ENCODE peak calls at places on chromosome 20, in six cellular contexts. One of them, this sample, is unnamed.

GRCh38 chr20:31608256-31608980 is 3.3 kb downstream of the ID1 start:
- DNase-seq in mammary epithelial cell: peak
- DNase-seq in T-cell: no peak
- DNase-seq in ACHN: peak
- DNase-seq in COR-L47: peak
- DNase-seq in NCI-H1092: peak
- DNase-seq in this sample: peak

GRCh38 chr20:58228484-58229197 is at the start of gene ANKRD60:
- DNase-seq in mammary epithelial cell: no peak
- DNase-seq in T-cell: peak
- DNase-seq in ACHN: no peak
- DNase-seq in COR-L47: peak
- DNase-seq in NCI-H1092: no peak
- DNase-seq in this sample: peak

GRCh38 chr20:44917399-44917798 is 7.5 kb downstream of the PABPC1L start:
- DNase-seq in mammary epithelial cell: no peak
- DNase-seq in T-cell: no peak
- DNase-seq in ACHN: no peak
- DNase-seq in COR-L47: no peak
- DNase-seq in NCI-H1092: no peak
- DNase-seq in this sample: no peak

GRCh38 chr20:63572071-63572787 is 1.8 kb downstream of the HELZ2 start:
- DNase-seq in mammary epithelial cell: no peak
- DNase-seq in T-cell: no peak
- DNase-seq in ACHN: no peak
- DNase-seq in COR-L47: no peak
- DNase-seq in NCI-H1092: no peak
- DNase-seq in this sample: no peak

GRCh38 chr20:58709013-58709702 is 16.6 kb downstream of the NPEPL1 start:
- DNase-seq in mammary epithelial cell: no peak
- DNase-seq in T-cell: no peak
- DNase-seq in ACHN: no peak
- DNase-seq in COR-L47: no peak
- DNase-seq in NCI-H1092: no peak
- DNase-seq in this sample: no peak

GRCh38 chr20:61571221-61571620 is 319.2 kb downstream of the CDH4 start:
- DNase-seq in mammary epithelial cell: no peak
- DNase-seq in T-cell: no peak
- DNase-seq in ACHN: no peak
- DNase-seq in COR-L47: no peak
- DNase-seq in NCI-H1092: no peak
- DNase-seq in this sample: no peak

GRCh38 chr20:20448891-20449290 is 81.0 kb downstream of the INSM1 start:
- DNase-seq in mammary epithelial cell: no peak
- DNase-seq in T-cell: no peak
- DNase-seq in ACHN: no peak
- DNase-seq in COR-L47: no peak
- DNase-seq in NCI-H1092: no peak
- DNase-seq in this sample: no peak

GRCh38 chr20:16387661-16388060 is 185.6 kb downstream of the KIF16B start:
- DNase-seq in mammary epithelial cell: no peak
- DNase-seq in T-cell: no peak
- DNase-seq in ACHN: no peak
- DNase-seq in COR-L47: no peak
- DNase-seq in NCI-H1092: no peak
- DNase-seq in this sample: no peak

GRCh38 chr20:3843490-3843889 is 3.1 kb upstream of the MAVS start:
- DNase-seq in mammary epithelial cell: peak
- DNase-seq in T-cell: no peak
- DNase-seq in ACHN: peak
- DNase-seq in COR-L47: no peak
- DNase-seq in NCI-H1092: no peak
- DNase-seq in this sample: no peak

GRCh38 chr20:13274311-13274965 is 53.4 kb downstream of the ISM1 start:
- DNase-seq in mammary epithelial cell: no peak
- DNase-seq in T-cell: no peak
- DNase-seq in ACHN: no peak
- DNase-seq in COR-L47: no peak
- DNase-seq in NCI-H1092: peak
- DNase-seq in this sample: peak

GRCh38 chr20:43844778-43845614 is 69.7 kb upstream of the TOX2 start:
- DNase-seq in mammary epithelial cell: peak
- DNase-seq in T-cell: no peak
- DNase-seq in ACHN: peak
- DNase-seq in COR-L47: no peak
- DNase-seq in NCI-H1092: no peak
- DNase-seq in this sample: no peak

GRCh38 chr20:40979247-40979646 is 49.4 kb upstream of the TOP1 start:
- DNase-seq in mammary epithelial cell: no peak
- DNase-seq in T-cell: no peak
- DNase-seq in ACHN: no peak
- DNase-seq in COR-L47: no peak
- DNase-seq in NCI-H1092: no peak
- DNase-seq in this sample: no peak

GRCh38 chr20:49846206-49846807 is 33.7 kb downstream of the SLC9A8 start:
- DNase-seq in mammary epithelial cell: peak
- DNase-seq in T-cell: peak
- DNase-seq in ACHN: peak
- DNase-seq in COR-L47: peak
- DNase-seq in NCI-H1092: peak
- DNase-seq in this sample: peak

GRCh38 chr20:34709044-34709835 is 5.1 kb downstream of the TP53INP2 start:
- DNase-seq in mammary epithelial cell: peak
- DNase-seq in T-cell: peak
- DNase-seq in ACHN: peak
- DNase-seq in COR-L47: peak
- DNase-seq in NCI-H1092: peak
- DNase-seq in this sample: peak

GRCh38 chr20:16189371-16189770 is 383.9 kb downstream of the KIF16B start:
- DNase-seq in mammary epithelial cell: no peak
- DNase-seq in T-cell: no peak
- DNase-seq in ACHN: no peak
- DNase-seq in COR-L47: no peak
- DNase-seq in NCI-H1092: no peak
- DNase-seq in this sample: no peak

GRCh38 chr20:57393321-57394086 is 2.3 kb downstream of the RBM38 start:
- DNase-seq in mammary epithelial cell: no peak
- DNase-seq in T-cell: no peak
- DNase-seq in ACHN: no peak
- DNase-seq in COR-L47: no peak
- DNase-seq in NCI-H1092: no peak
- DNase-seq in this sample: no peak

GRCh38 chr20:24743641-24744040 is 205.4 kb upstream of the CST7 start:
- DNase-seq in mammary epithelial cell: no peak
- DNase-seq in T-cell: no peak
- DNase-seq in ACHN: no peak
- DNase-seq in COR-L47: no peak
- DNase-seq in NCI-H1092: no peak
- DNase-seq in this sample: no peak

GRCh38 chr20:2763186-2763585 is 37.2 kb downstream of the CPXM1 start:
- DNase-seq in mammary epithelial cell: no peak
- DNase-seq in T-cell: no peak
- DNase-seq in ACHN: no peak
- DNase-seq in COR-L47: no peak
- DNase-seq in NCI-H1092: no peak
- DNase-seq in this sample: no peak

GRCh38 chr20:11159728-11160127 is 485.9 kb upstream of the JAG1 start:
- DNase-seq in mammary epithelial cell: peak
- DNase-seq in T-cell: no peak
- DNase-seq in ACHN: no peak
- DNase-seq in COR-L47: no peak
- DNase-seq in NCI-H1092: no peak
- DNase-seq in this sample: no peak

GRCh38 chr20:2314759-2315439 is 19.1 kb downstream of the TGM3 start:
- DNase-seq in mammary epithelial cell: peak
- DNase-seq in T-cell: no peak
- DNase-seq in ACHN: no peak
- DNase-seq in COR-L47: peak
- DNase-seq in NCI-H1092: peak
- DNase-seq in this sample: peak

GRCh38 chr20:61904456-61904855 is 161.2 kb downstream of the TAF4 start:
- DNase-seq in mammary epithelial cell: no peak
- DNase-seq in T-cell: no peak
- DNase-seq in ACHN: no peak
- DNase-seq in COR-L47: no peak
- DNase-seq in NCI-H1092: no peak
- DNase-seq in this sample: no peak

GRCh38 chr20:15265910-15266309 is 928.5 kb upstream of the FLRT3 start:
- DNase-seq in mammary epithelial cell: no peak
- DNase-seq in T-cell: no peak
- DNase-seq in ACHN: no peak
- DNase-seq in COR-L47: no peak
- DNase-seq in NCI-H1092: no peak
- DNase-seq in this sample: no peak

GRCh38 chr20:32773214-32773613 is 11.0 kb downstream of the DNMT3B start:
- DNase-seq in mammary epithelial cell: no peak
- DNase-seq in T-cell: no peak
- DNase-seq in ACHN: no peak
- DNase-seq in COR-L47: no peak
- DNase-seq in NCI-H1092: no peak
- DNase-seq in this sample: no peak

GRCh38 chr20:6735913-6736845 is 31.3 kb upstream of the BMP2 start:
- DNase-seq in mammary epithelial cell: no peak
- DNase-seq in T-cell: no peak
- DNase-seq in ACHN: no peak
- DNase-seq in COR-L47: no peak
- DNase-seq in NCI-H1092: no peak
- DNase-seq in this sample: peak

This sample was measured in NCI-H2227 treated with DMSO at 0.1 percent for 48 hours.